ENCODE peak calls at places on chromosomes 13 and 19, in eight cellular contexts. One of them, this sample, is unnamed.

GRCh38 chr13:36919206-36919832 is 719 bp downstream of the SMAD9 start:
- DNase-seq in OCI-LY7: peak; percentile 70
- DNase-seq in PC-3: peak; percentile 8
- DNase-seq in breast epithelium: no peak
- DNase-seq in pancreas: peak; percentile 73
- DNase-seq in right lobe of liver: peak; percentile 34
- DNase-seq in CD8-positive, alpha-beta T cell: no peak
- DNase-seq in right atrium auricular region: peak; percentile 67
- DNase-seq in this sample: no peak

GRCh38 chr19:19464339-19465098 is 50.8 kb downstream of the TSSK6 start:
- DNase-seq in right lobe of liver: no peak
- DNase-seq in breast epithelium: no peak
- DNase-seq in right atrium auricular region: no peak
- DNase-seq in CD8-positive, alpha-beta T cell: no peak
- DNase-seq in PC-3: no peak
- DNase-seq in OCI-LY7: no peak
- DNase-seq in pancreas: peak; percentile 71
- DNase-seq in this sample: peak; percentile 77

GRCh38 chr13:20796791-20797513 is 23.2 kb upstream of the EEF1AKMT1 start:
- DNase-seq in breast epithelium: no peak
- DNase-seq in right lobe of liver: no peak
- DNase-seq in CD8-positive, alpha-beta T cell: no peak
- DNase-seq in right atrium auricular region: no peak
- DNase-seq in OCI-LY7: no peak
- DNase-seq in PC-3: peak; percentile 31
- DNase-seq in pancreas: no peak
- DNase-seq in this sample: no peak

GRCh38 chr19:46378268-46378667 is 31.4 kb downstream of the PPP5C start:
- DNase-seq in OCI-LY7: no peak
- DNase-seq in CD8-positive, alpha-beta T cell: no peak
- DNase-seq in right lobe of liver: no peak
- DNase-seq in pancreas: no peak
- DNase-seq in right atrium auricular region: no peak
- DNase-seq in PC-3: no peak
- DNase-seq in breast epithelium: no peak
- DNase-seq in this sample: no peak

GRCh38 chr13:98717891-98718290 is 34.6 kb downstream of the SLC15A1 start:
- DNase-seq in breast epithelium: no peak
- DNase-seq in CD8-positive, alpha-beta T cell: no peak
- DNase-seq in pancreas: no peak
- DNase-seq in PC-3: no peak
- DNase-seq in OCI-LY7: no peak
- DNase-seq in right lobe of liver: no peak
- DNase-seq in right atrium auricular region: no peak
- DNase-seq in this sample: no peak

GRCh38 chr13:33721719-33722118 is 96.2 kb upstream of the RFC3 start:
- DNase-seq in breast epithelium: no peak
- DNase-seq in OCI-LY7: no peak
- DNase-seq in PC-3: no peak
- DNase-seq in right lobe of liver: no peak
- DNase-seq in right atrium auricular region: no peak
- DNase-seq in CD8-positive, alpha-beta T cell: no peak
- DNase-seq in pancreas: no peak
- DNase-seq in this sample: peak; percentile 62

GRCh38 chr13:113999618-113999910 is 25.7 kb upstream of the C13orf46 start:
- DNase-seq in breast epithelium: no peak
- DNase-seq in PC-3: no peak
- DNase-seq in pancreas: peak; percentile 68
- DNase-seq in right lobe of liver: no peak
- DNase-seq in CD8-positive, alpha-beta T cell: no peak
- DNase-seq in OCI-LY7: no peak
- DNase-seq in right atrium auricular region: no peak
- DNase-seq in this sample: no peak

GRCh38 chr19:56294557-56294956 is 20.1 kb downstream of the ZSCAN5A start:
- DNase-seq in right lobe of liver: no peak
- DNase-seq in breast epithelium: no peak
- DNase-seq in OCI-LY7: no peak
- DNase-seq in right atrium auricular region: no peak
- DNase-seq in PC-3: peak; percentile 80
- DNase-seq in pancreas: no peak
- DNase-seq in CD8-positive, alpha-beta T cell: no peak
- DNase-seq in this sample: peak; percentile 94

GRCh38 chr13:97434417-97435296 is 688 bp downstream of the RAP2A start:
- DNase-seq in OCI-LY7: peak; percentile 26
- DNase-seq in breast epithelium: peak; percentile 37
- DNase-seq in pancreas: peak; percentile 82
- DNase-seq in PC-3: peak; percentile 15
- DNase-seq in right atrium auricular region: peak; percentile 61
- DNase-seq in right lobe of liver: peak; percentile 47
- DNase-seq in CD8-positive, alpha-beta T cell: peak; percentile 18
- DNase-seq in this sample: no peak

GRCh38 chr13:105721056-105721455 is 814.4 kb downstream of the EFNB2 start:
- DNase-seq in right lobe of liver: no peak
- DNase-seq in OCI-LY7: no peak
- DNase-seq in CD8-positive, alpha-beta T cell: no peak
- DNase-seq in right atrium auricular region: no peak
- DNase-seq in breast epithelium: no peak
- DNase-seq in pancreas: no peak
- DNase-seq in PC-3: no peak
- DNase-seq in this sample: no peak

GRCh38 chr13:110575322-110576069 is 14.0 kb upstream of the RAB20 start:
- DNase-seq in CD8-positive, alpha-beta T cell: no peak
- DNase-seq in pancreas: no peak
- DNase-seq in PC-3: no peak
- DNase-seq in right lobe of liver: peak; percentile 65
- DNase-seq in OCI-LY7: no peak
- DNase-seq in breast epithelium: no peak
- DNase-seq in right atrium auricular region: no peak
- DNase-seq in this sample: no peak
- TF ChIP-seq CTCF in CD8-positive, alpha-beta T cell: no peak
- TF ChIP-seq CTCF in pancreas: no peak
- TF ChIP-seq CTCF in PC-3: no peak
- TF ChIP-seq CTCF in right lobe of liver: no peak
- TF ChIP-seq CTCF in OCI-LY7: no peak
- TF ChIP-seq CTCF in breast epithelium: no peak
- TF ChIP-seq CTCF in right atrium auricular region: peak; percentile 18
- TF ChIP-seq CTCF in this sample: no peak

GRCh38 chr19:4009990-4010807 is 2.7 kb downstream of the PIAS4 start:
- DNase-seq in pancreas: peak; percentile 64
- DNase-seq in breast epithelium: no peak
- DNase-seq in PC-3: no peak
- DNase-seq in OCI-LY7: no peak
- DNase-seq in CD8-positive, alpha-beta T cell: no peak
- DNase-seq in right lobe of liver: no peak
- DNase-seq in right atrium auricular region: no peak
- DNase-seq in this sample: no peak
- H3K4me1 ChIP-seq in pancreas: peaks cover 57% of the 10 kb centered on the region
- H3K4me1 ChIP-seq in breast epithelium: peaks cover 7% of the 10 kb centered on the region
- H3K4me1 ChIP-seq in PC-3: peaks cover 5% of the 10 kb centered on the region
- H3K4me1 ChIP-seq in OCI-LY7: peaks cover 14% of the 10 kb centered on the region
- H3K4me1 ChIP-seq in CD8-positive, alpha-beta T cell: peaks cover 48% of the 10 kb centered on the region
- H3K4me1 ChIP-seq in right lobe of liver: no peaks in the 10 kb centered on the region
- H3K4me1 ChIP-seq in right atrium auricular region: no peaks in the 10 kb centered on the region
- H3K4me1 ChIP-seq in this sample: peaks cover 5% of the 10 kb centered on the region

GRCh38 chr13:51449018-51449417 is 3.8 kb downstream of the INTS6 start:
- DNase-seq in pancreas: no peak
- DNase-seq in breast epithelium: no peak
- DNase-seq in right atrium auricular region: no peak
- DNase-seq in CD8-positive, alpha-beta T cell: no peak
- DNase-seq in OCI-LY7: no peak
- DNase-seq in right lobe of liver: no peak
- DNase-seq in PC-3: no peak
- DNase-seq in this sample: no peak

GRCh38 chr13:51444922-51445321 is 7.9 kb downstream of the INTS6 start:
- DNase-seq in CD8-positive, alpha-beta T cell: no peak
- DNase-seq in OCI-LY7: no peak
- DNase-seq in PC-3: peak; percentile 45
- DNase-seq in breast epithelium: no peak
- DNase-seq in pancreas: no peak
- DNase-seq in right lobe of liver: no peak
- DNase-seq in right atrium auricular region: no peak
- DNase-seq in this sample: no peak
- TF ChIP-seq CTCF in CD8-positive, alpha-beta T cell: no peak
- TF ChIP-seq CTCF in OCI-LY7: peak; percentile 67
- TF ChIP-seq CTCF in PC-3: peak; percentile 57
- TF ChIP-seq CTCF in breast epithelium: no peak
- TF ChIP-seq CTCF in pancreas: no peak
- TF ChIP-seq CTCF in right lobe of liver: peak; percentile 8
- TF ChIP-seq CTCF in right atrium auricular region: peak; percentile 48
- TF ChIP-seq CTCF in this sample: peak; percentile 67

DNA sequence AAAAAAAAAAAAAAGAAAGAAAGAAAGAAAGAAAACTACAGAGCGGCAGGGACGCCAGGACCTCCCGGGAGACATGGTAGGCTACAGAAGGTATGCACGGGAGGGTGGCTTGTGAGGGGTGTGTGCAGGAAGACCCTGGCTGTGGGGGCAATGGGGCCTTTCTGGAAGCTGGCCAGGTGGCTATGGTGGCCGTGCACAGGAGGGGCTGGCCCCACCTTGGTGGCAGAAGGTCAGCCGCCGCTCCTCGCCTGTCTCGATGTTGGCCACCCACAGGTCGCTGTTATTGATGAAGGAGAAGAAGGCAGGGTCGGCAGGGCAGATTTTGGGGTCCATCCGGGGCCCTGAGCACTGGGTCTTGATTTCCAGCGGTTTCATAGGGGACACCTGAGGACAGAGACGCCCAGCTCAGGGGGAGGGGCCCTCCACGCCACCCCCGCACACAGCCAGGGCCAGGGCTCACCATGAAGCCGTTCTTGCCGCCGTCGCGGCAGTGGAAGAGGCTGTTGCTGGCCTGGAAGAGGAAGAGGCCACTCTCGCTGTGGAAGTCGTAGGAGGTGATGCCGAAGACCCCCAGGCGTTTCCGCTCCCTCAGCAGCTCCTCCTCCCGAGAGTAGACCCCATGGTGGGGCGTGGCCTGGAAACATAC is 19.8 kb downstream of the DPP9 start:
- DNase-seq in pancreas: no peak
- DNase-seq in right lobe of liver: no peak
- DNase-seq in CD8-positive, alpha-beta T cell: no peak
- DNase-seq in right atrium auricular region: no peak
- DNase-seq in PC-3: no peak
- DNase-seq in OCI-LY7: no peak
- DNase-seq in breast epithelium: no peak
- DNase-seq in this sample: no peak
- H3K4me1 ChIP-seq in pancreas: peaks cover 12% of the 10 kb centered on the region
- H3K4me1 ChIP-seq in right lobe of liver: no peaks in the 10 kb centered on the region
- H3K4me1 ChIP-seq in CD8-positive, alpha-beta T cell: no peaks in the 10 kb centered on the region
- H3K4me1 ChIP-seq in right atrium auricular region: no peaks in the 10 kb centered on the region
- H3K4me1 ChIP-seq in PC-3: no peaks in the 10 kb centered on the region
- H3K4me1 ChIP-seq in OCI-LY7: no peaks in the 10 kb centered on the region
- H3K4me1 ChIP-seq in breast epithelium: peaks cover 3% of the 10 kb centered on the region
- H3K4me1 ChIP-seq in this sample: peaks cover 25% of the 10 kb centered on the region

GRCh38 chr19:39188960-39189359 is 7.8 kb upstream of the NCCRP1 start:
- DNase-seq in breast epithelium: no peak
- DNase-seq in pancreas: no peak
- DNase-seq in right lobe of liver: no peak
- DNase-seq in PC-3: no peak
- DNase-seq in CD8-positive, alpha-beta T cell: no peak
- DNase-seq in right atrium auricular region: no peak
- DNase-seq in OCI-LY7: no peak
- DNase-seq in this sample: no peak

GRCh38 chr19:39190768-39191167 is 6.0 kb upstream of the NCCRP1 start:
- DNase-seq in breast epithelium: no peak
- DNase-seq in CD8-positive, alpha-beta T cell: no peak
- DNase-seq in OCI-LY7: no peak
- DNase-seq in right atrium auricular region: no peak
- DNase-seq in pancreas: no peak
- DNase-seq in PC-3: no peak
- DNase-seq in right lobe of liver: no peak
- DNase-seq in this sample: no peak

GRCh38 chr19:39183100-39183499 is 13.7 kb upstream of the NCCRP1 start:
- DNase-seq in right atrium auricular region: no peak
- DNase-seq in CD8-positive, alpha-beta T cell: no peak
- DNase-seq in OCI-LY7: no peak
- DNase-seq in right lobe of liver: no peak
- DNase-seq in breast epithelium: no peak
- DNase-seq in pancreas: no peak
- DNase-seq in PC-3: no peak
- DNase-seq in this sample: no peak

GRCh38 chr19:39186391-39186790 is 10.4 kb upstream of the NCCRP1 start:
- DNase-seq in CD8-positive, alpha-beta T cell: no peak
- DNase-seq in right atrium auricular region: no peak
- DNase-seq in breast epithelium: no peak
- DNase-seq in right lobe of liver: no peak
- DNase-seq in pancreas: no peak
- DNase-seq in PC-3: no peak
- DNase-seq in OCI-LY7: no peak
- DNase-seq in this sample: no peak

GRCh38 chr19:39187552-39187943 is 9.2 kb upstream of the NCCRP1 start:
- DNase-seq in PC-3: no peak
- DNase-seq in pancreas: no peak
- DNase-seq in breast epithelium: no peak
- DNase-seq in right lobe of liver: no peak
- DNase-seq in OCI-LY7: no peak
- DNase-seq in right atrium auricular region: no peak
- DNase-seq in CD8-positive, alpha-beta T cell: no peak
- DNase-seq in this sample: no peak
- TF ChIP-seq CTCF in PC-3: peak; percentile 18
- TF ChIP-seq CTCF in pancreas: no peak
- TF ChIP-seq CTCF in breast epithelium: no peak
- TF ChIP-seq CTCF in right lobe of liver: no peak
- TF ChIP-seq CTCF in OCI-LY7: peak; percentile 47
- TF ChIP-seq CTCF in right atrium auricular region: peak; percentile 30
- TF ChIP-seq CTCF in CD8-positive, alpha-beta T cell: no peak
- TF ChIP-seq CTCF in this sample: no peak